ENCODE peak calls at places on chromosomes 7 and 10, in seven cellular contexts. H, G, O, K, I, L and E are unnamed samples.
A peak's percentile ranks its signal among the peaks of the same experiment; 100 is the strongest.

GRCh38 chr7:92366730-92367129 is 80.6 kb upstream of the GATAD1 start:
- DNase-seq in H (no peak), G (no peak), O (no peak), K (no peak), I (no peak), L (no peak), E (no peak)

GRCh38 chr10:133318494-133319127 is 9.9 kb downstream of the ZNF511 start:
- DNase-seq in H (no peak), G (no peak), O (peak; percentile 82), K (peak; percentile 88), I (no peak), L (peak; percentile 56), E (peak; percentile 73)

GRCh38 chr10:29277296-29277695 is 11.6 kb upstream of the LYZL1 start:
- DNase-seq in H (no peak), G (no peak), O (no peak), K (peak; percentile 22), I (no peak), L (no peak), E (peak; percentile 29)

GRCh38 chr7:151062399-151063211 is 3.2 kb downstream of the SLC4A2 start:
- DNase-seq in H (peak; percentile 81), G (no peak), O (peak; percentile 96), K (peak; percentile 81), I (peak; percentile 95), L (peak; percentile 97), E (no peak)

GRCh38 chr7:95531605-95532004 is 45.9 kb downstream of the ASB4 start:
- DNase-seq in H (no peak), G (no peak), O (no peak), K (no peak), I (no peak), L (no peak), E (no peak)

GRCh38 chr10:12499587-12499986 is 150.2 kb downstream of the CAMK1D start:
- DNase-seq in H (no peak), G (no peak), O (no peak), K (no peak), I (no peak), L (no peak), E (no peak)

GRCh38 chr10:106873770-106874717 is 290.5 kb downstream of the SORCS1 start:
- DNase-seq in H (no peak), G (no peak), O (no peak), K (no peak), I (no peak), L (no peak), E (no peak)

GRCh38 chr10:128078136-128078969 is 47.9 kb downstream of the MKI67 start:
- DNase-seq in H (peak; percentile 28), G (no peak), O (peak; percentile 45), K (peak; percentile 86), I (peak; percentile 19), L (peak; percentile 28), E (peak; percentile 52)

GRCh38 chr7:135160858-135161653 is 9.5 kb downstream of the CYREN start:
- DNase-seq in H (no peak), G (no peak), O (peak; percentile 64), K (peak; percentile 13), I (no peak), L (no peak), E (no peak)

DNA sequence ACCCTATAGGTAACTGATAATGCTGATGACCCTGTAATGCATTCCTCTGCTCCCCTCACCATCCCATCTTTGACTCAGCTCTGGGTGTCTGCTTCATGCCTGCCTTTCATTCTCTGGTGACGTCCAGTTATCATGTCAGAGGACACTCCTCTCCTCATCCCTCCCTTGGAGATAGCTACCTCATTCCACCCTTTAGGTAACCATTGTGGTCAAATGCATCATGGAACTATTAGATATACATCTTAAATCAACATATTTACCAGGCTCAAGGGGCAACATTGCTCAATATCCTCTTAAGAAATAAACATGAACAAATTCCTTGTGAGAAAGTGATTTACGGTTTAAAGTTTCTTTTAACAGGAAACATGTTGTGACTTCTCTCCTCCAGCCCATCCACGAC is 511.6 kb upstream of the IGFBP3 start:
- DNase-seq in H (no peak), G (no peak), O (no peak), K (no peak), I (no peak), L (no peak), E (peak; percentile 26)
- TF ChIP-seq JUND in H (no peak), G (no peak), O (no peak), K (no peak), I (no peak), L (no peak), E (no peak)

DNA sequence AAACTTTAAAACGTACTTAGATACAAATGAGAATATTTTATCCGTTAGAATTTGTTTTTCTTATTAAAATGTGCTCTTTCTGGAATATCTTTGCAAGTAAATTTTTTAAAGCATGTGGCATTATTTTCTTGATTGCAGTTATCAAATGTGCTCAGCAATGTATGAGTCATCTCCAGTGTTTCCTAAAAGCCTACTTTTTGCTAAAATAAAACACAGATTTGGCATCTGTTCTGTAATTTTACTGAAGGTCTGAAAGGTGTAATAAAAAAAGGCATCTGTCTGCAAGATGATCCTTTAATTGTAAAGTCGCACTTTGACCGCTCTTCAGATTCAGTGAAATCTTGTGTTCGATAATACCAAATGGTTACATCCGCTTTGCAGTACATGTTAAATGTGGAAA is 3.4 kb downstream of the GNAT3 start:
- DNase-seq in H (no peak), G (no peak), O (no peak), K (no peak), I (no peak), L (no peak), E (no peak)
- TF ChIP-seq JUND in H (no peak), G (no peak), O (no peak), K (peak; percentile 56), I (no peak), L (no peak), E (no peak)

GRCh38 chr10:55628260-55628701 is 732.8 kb downstream of the ZWINT start:
- DNase-seq in H (no peak), G (no peak), O (no peak), K (peak; percentile 61), I (no peak), L (no peak), E (peak; percentile 30)

GRCh38 chr10:55630491-55631056 is 730.5 kb downstream of the ZWINT start:
- DNase-seq in H (no peak), G (no peak), O (no peak), K (peak; percentile 44), I (no peak), L (no peak), E (no peak)

GRCh38 chr10:55629792-55630490 is 731.1 kb downstream of the ZWINT start:
- DNase-seq in H (no peak), G (no peak), O (peak; percentile 1), K (peak; percentile 64), I (no peak), L (peak; percentile 6), E (no peak)

GRCh38 chr10:55627526-55628170 is 733.4 kb downstream of the ZWINT start:
- DNase-seq in H (no peak), G (no peak), O (no peak), K (peak; percentile 52), I (no peak), L (no peak), E (no peak)

DNA sequence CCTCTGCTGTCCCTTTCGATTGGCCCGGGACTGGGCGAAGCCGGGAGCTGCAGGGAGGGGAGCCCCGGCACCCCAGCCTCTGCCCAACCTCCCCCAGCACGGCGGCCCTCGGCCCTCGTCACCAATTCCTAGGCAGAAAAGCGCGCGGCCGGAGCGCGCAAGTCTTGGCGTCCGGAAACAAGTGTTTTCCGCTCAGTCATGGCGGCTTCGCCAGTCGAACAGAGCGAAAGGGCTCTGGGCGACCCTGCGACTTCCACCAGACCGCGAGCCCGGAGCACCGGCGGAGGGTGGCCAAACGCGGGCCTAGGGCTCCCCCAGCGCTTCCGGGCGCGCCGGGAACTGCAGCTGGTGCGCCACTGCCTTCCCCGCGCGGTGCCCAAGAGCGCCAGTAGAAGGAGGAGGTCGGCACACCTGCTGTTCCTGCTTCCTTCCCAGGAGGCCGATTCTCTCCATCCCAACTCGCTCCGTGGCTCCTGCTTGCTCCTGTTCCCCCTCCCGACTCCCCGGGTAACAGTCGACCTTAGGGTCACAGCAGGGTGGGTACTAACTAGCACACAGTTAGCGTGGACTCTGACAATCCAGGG is 729.9 kb downstream of the ZWINT start:
- DNase-seq in H (no peak), G (no peak), O (peak; percentile 5), K (peak; percentile 88), I (no peak), L (no peak), E (peak; percentile 85)
- TF ChIP-seq JUND in H (no peak), G (no peak), O (no peak), K (no peak), I (no peak), L (no peak), E (no peak)

GRCh38 chr10:102621418-102622325 is 22.6 kb upstream of the TRIM8 start:
- DNase-seq in H (no peak), G (no peak), O (no peak), K (no peak), I (no peak), L (peak; percentile 60), E (peak; percentile 81)

GRCh38 chr10:102620138-102620591 is 24.1 kb upstream of the TRIM8 start:
- DNase-seq in H (no peak), G (no peak), O (no peak), K (no peak), I (no peak), L (no peak), E (no peak)

GRCh38 chr10:102617816-102618215 is 26.5 kb upstream of the TRIM8 start:
- DNase-seq in H (no peak), G (no peak), O (no peak), K (no peak), I (no peak), L (no peak), E (no peak)

GRCh38 chr10:102619281-102619981 is 24.8 kb upstream of the TRIM8 start:
- DNase-seq in H (no peak), G (no peak), O (no peak), K (no peak), I (no peak), L (no peak), E (no peak)

GRCh38 chr10:102620615-102621417 is 23.5 kb upstream of the TRIM8 start:
- DNase-seq in H (no peak), G (no peak), O (no peak), K (no peak), I (no peak), L (no peak), E (no peak)
- TF ChIP-seq JUND in H (no peak), G (no peak), O (no peak), K (no peak), I (no peak), L (no peak), E (no peak)

DNA sequence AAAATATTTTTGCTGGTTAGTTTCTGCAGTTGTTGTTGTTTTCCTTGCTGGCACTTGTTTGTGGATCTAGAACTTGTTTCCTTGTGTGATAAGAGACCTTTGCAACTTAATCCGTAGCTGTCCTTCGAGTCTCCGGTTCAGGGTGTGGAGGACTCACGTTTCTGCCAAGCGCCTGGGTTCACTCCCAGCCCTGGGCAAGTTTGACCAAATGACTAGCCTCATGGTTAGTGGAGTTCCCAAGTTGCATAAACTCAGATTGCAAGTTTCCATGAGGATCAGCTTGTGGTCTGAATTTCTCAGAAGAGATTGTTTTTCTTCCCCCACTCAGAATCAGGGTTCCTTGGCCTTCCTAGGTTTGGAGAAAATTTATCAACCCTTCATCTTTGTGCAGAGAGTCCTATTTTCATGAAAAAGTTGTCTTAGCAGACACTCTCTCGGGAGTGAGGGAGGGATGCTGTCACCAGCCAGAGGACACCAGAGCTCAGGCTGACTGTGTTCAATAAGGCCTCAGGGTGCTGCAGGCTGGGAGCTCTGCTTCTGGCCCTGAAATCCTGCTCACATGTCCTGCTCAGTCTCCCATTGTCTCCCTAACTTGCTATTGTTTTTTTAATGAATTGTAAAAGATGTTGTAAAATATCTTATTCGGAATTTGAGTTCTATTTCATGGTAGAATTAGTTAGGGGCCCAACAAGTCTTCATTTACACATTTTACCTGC is 377.7 kb upstream of the KLF6 start:
- DNase-seq in H (no peak), G (no peak), O (no peak), K (no peak), I (no peak), L (no peak), E (no peak)
- TF ChIP-seq JUND in H (no peak), G (no peak), O (no peak), K (no peak), I (no peak), L (no peak), E (no peak)